ENCODE peak calls at places on chromosomes 13 and 19, in nine cellular contexts. G, P, F, H, C, B, E, T and O are unnamed samples.

GRCh38 chr19:5562280-5562679 is 5.5 kb downstream of the TINCR start:
- DNase-seq in G (no peak), P (no peak), F (no peak), H (no peak), C (no peak), B (no peak), E (no peak), T (no peak), O (no peak)

GRCh38 chr13:30847697-30848307 is 58.3 kb upstream of the MEDAG start:
- DNase-seq in G (peak), P (no peak), F (peak), H (no peak), C (peak), B (no peak), E (peak), T (peak), O (no peak)

GRCh38 chr13:99984463-99985242 is 3.1 kb downstream of the ZIC2 start:
- DNase-seq in G (no peak), P (no peak), F (peak), H (peak), C (no peak), B (no peak), E (no peak), T (no peak), O (no peak)

GRCh38 chr13:32210081-32210480 is 105.1 kb downstream of the ZAR1L start:
- DNase-seq in G (no peak), P (no peak), F (no peak), H (no peak), C (no peak), B (no peak), E (no peak), T (no peak), O (no peak)

GRCh38 chr19:51702103-51702753 is 9.1 kb downstream of the SPACA6 start:
- DNase-seq in G (no peak), P (no peak), F (peak), H (peak), C (no peak), B (peak), E (peak), T (no peak), O (no peak)

GRCh38 chr13:73767747-73768315 is 366.4 kb downstream of the KLF12 start:
- DNase-seq in G (no peak), P (no peak), F (no peak), H (peak), C (no peak), B (no peak), E (no peak), T (no peak), O (no peak)

GRCh38 chr19:38433268-38433733 is at the start of gene RYR1:
- DNase-seq in G (no peak), P (no peak), F (peak), H (peak), C (peak), B (peak), E (peak), T (no peak), O (no peak)

GRCh38 chr13:65943711-65944110 is 1286.4 kb downstream of the PCDH9 start:
- DNase-seq in G (no peak), P (no peak), F (peak), H (no peak), C (no peak), B (no peak), E (no peak), T (no peak), O (no peak)

GRCh38 chr13:62510906-62511655 is 1095.4 kb upstream of the PCDH20 start:
- DNase-seq in G (no peak), P (no peak), F (no peak), H (peak), C (no peak), B (no peak), E (no peak), T (peak), O (no peak)

GRCh38 chr19:53394522-53394973 is 401 bp upstream of the ZNF765 start:
- DNase-seq in G (no peak), P (no peak), F (no peak), H (peak), C (no peak), B (peak), E (peak), T (peak), O (no peak)

GRCh38 chr19:49056101-49056901 is 1.2 kb downstream of the CGB7 start:
- DNase-seq in G (no peak), P (no peak), F (peak), H (peak), C (peak), B (peak), E (peak), T (no peak), O (no peak)

GRCh38 chr13:46181799-46182490 is at the start of gene LCP1:
- DNase-seq in G (no peak), P (peak), F (no peak), H (peak), C (no peak), B (no peak), E (peak), T (peak), O (no peak)

GRCh38 chr19:10417598-10418280 is 2.6 kb upstream of the PDE4A start:
- DNase-seq in G (no peak), P (no peak), F (peak), H (peak), C (no peak), B (no peak), E (no peak), T (no peak), O (no peak)

GRCh38 chr13:34833562-34834182 is 108.4 kb upstream of the NBEA start:
- DNase-seq in G (no peak), P (no peak), F (peak), H (peak), C (peak), B (no peak), E (no peak), T (no peak), O (no peak)

GRCh38 chr13:75946746-75947397 is 310.7 kb downstream of the LMO7 start:
- DNase-seq in G (no peak), P (no peak), F (no peak), H (no peak), C (no peak), B (no peak), E (no peak), T (no peak), O (no peak)

GRCh38 chr13:95382906-95383305 is 81.7 kb upstream of the ABCC4 start:
- DNase-seq in G (no peak), P (no peak), F (no peak), H (no peak), C (no peak), B (no peak), E (no peak), T (no peak), O (peak)

GRCh38 chr19:18109731-18110671 is 12.4 kb downstream of the MAST3 start:
- DNase-seq in G (no peak), P (no peak), F (no peak), H (peak), C (no peak), B (peak), E (peak), T (no peak), O (no peak)

GRCh38 chr13:70390968-70391367 is 282.7 kb upstream of the KLHL1 start:
- DNase-seq in G (no peak), P (no peak), F (no peak), H (no peak), C (no peak), B (no peak), E (no peak), T (no peak), O (no peak)
- TF ChIP-seq CTCF in G (no peak), P (no peak), F (no peak), H (no peak), C (no peak), B (no peak), E (no peak), T (no peak), O (no peak)

GRCh38 chr13:113724016-113724758 is 34.8 kb upstream of the TMEM255B start:
- DNase-seq in G (no peak), P (no peak), F (no peak), H (no peak), C (no peak), B (no peak), E (no peak), T (no peak), O (no peak)
- H3K4me3 ChIP-seq in G (no peak), P (peak), F (no peak), H (peak), C (no peak), B (peak), E (peak), T (peak), O (peak)

DNA sequence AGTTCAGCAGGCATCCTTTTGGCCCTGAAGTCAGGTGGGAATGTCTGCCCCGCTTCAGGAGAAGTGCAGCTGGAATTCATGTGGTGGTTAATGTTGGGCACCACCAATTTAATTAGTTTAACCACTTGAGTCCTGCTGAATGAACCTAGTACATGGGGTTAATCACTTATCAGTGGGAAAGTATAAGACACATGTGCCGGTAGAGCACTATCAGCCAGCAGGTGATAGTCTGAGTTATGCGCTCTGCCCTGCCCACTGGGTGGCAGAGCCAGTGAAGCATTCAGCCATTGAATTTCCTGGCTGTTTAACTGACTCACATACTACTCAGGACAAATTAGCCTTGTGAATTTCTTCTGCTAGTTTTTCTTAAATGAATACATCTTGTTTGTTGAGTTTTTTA is 789.7 kb upstream of the PRR20A start:
- DNase-seq in G (no peak), P (no peak), F (no peak), H (peak), C (no peak), B (no peak), E (no peak), T (no peak), O (peak)
- TF ChIP-seq CTCF in G (no peak), P (no peak), F (no peak), H (peak), C (no peak), B (no peak), E (no peak), T (no peak), O (peak)

DNA sequence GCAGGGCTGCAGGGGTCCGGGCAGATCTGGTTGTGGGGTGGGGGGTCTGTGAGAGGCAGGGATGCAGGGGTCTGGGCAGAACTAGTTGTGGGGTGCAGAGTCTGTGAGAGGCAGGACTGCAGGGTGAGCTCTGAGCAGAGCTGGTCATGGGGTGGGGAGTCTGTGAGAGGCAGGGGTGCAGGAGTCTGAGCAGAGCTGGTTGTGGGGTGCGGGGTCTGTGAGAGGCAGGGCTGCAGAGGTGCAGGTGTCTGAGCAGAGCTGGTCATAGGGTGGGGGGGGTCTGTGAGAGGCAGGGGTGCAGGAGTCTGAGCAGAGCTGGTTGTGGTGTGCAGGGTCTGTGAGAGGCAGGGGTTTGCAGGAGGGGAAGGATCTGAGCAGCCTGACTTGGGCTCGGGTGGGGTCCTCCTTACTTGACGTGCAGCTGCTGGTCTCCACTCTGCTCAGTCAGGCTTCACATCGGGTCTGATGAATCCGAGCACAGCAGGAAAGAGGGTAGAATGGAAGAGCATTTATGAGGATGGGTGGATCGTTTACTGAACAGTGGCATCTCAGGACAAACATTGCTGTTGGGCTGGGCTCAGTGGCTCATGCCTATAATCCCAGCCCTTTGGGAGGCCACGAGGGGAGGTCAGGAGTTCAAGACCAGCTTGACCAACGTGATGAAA is 31.2 kb downstream of the IGFL2 start:
- DNase-seq in G (no peak), P (no peak), F (no peak), H (no peak), C (no peak), B (no peak), E (no peak), T (no peak), O (no peak)
- H3K4me3 ChIP-seq in G (no peak), P (no peak), F (no peak), H (no peak), C (no peak), B (no peak), E (no peak), T (no peak), O (no peak)

GRCh38 chr13:101035119-101035620 is 360.6 kb upstream of the TMTC4 start:
- DNase-seq in G (no peak), P (no peak), F (no peak), H (no peak), C (no peak), B (no peak), E (no peak), T (no peak), O (no peak)
- TF ChIP-seq CTCF in G (no peak), P (no peak), F (no peak), H (no peak), C (no peak), B (no peak), E (no peak), T (no peak), O (no peak)

DNA sequence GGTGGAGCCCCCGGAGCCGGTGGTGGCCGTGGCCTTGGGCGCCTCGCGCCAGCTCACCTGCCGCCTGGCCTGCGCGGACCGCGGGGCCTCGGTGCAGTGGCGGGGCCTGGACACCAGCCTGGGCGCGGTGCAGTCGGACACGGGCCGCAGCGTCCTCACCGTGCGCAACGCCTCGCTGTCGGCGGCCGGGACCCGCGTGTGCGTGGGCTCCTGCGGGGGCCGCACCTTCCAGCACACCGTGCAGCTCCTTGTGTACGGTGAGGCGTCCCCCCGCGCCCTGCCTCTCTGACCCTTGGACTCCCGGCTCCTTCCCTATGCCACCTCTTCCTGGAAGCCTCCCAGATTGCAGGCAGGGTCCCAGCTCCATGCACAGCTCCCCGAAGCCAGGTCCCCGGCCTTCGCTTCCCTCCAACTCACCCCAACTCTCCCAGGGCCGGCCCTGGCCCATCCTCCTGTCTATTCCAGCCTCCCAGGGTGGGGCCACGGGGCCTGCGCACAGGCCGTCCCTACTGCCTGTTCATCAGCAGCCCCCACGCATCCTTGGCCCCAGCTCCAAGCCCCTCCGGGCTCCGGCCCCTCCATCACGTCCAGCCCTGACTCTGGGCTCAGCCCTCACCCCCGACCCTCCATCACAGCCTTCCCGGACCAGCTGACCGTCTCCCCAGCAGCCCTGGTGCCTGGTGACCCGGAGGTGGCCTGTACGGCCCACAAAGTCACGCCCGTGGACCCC is 1.7 kb downstream of the MADCAM1 start:
- DNase-seq in G (no peak), P (no peak), F (no peak), H (peak), C (no peak), B (no peak), E (no peak), T (no peak), O (no peak)
- H3K4me3 ChIP-seq in G (no peak), P (no peak), F (no peak), H (peak), C (no peak), B (peak), E (peak), T (no peak), O (no peak)